ENCODE peak calls at places on chromosomes 16 and 17, in six cellular contexts. W, S, D, P, L and U are unnamed samples.

GRCh38 chr16:46775214-46775613 is 27.1 kb upstream of the MYLK3 start:
- DNase-seq in W (peak; percentile 3), S (no peak), D (no peak), P (no peak), L (no peak), U (no peak)

GRCh38 chr17:64357191-64357981 is 33.3 kb downstream of the PECAM1 start:
- DNase-seq in W (no peak), S (no peak), D (no peak), P (no peak), L (peak; percentile 19), U (no peak)

GRCh38 chr16:138049-138417 is 440 bp downstream of the NPRL3 start:
- DNase-seq in W (peak; percentile 71), S (no peak), D (no peak), P (no peak), L (peak; percentile 51), U (no peak)

GRCh38 chr17:77609553-77610517 is 348.7 kb upstream of the TNRC6C start:
- DNase-seq in W (peak; percentile 28), S (peak; percentile 43), D (no peak), P (peak; percentile 27), L (peak; percentile 10), U (no peak)

GRCh38 chr17:42249681-42250446 is 26.3 kb downstream of the STAT5B start:
- DNase-seq in W (no peak), S (peak; percentile 17), D (no peak), P (no peak), L (no peak), U (no peak)

GRCh38 chr16:6247771-6248170 is 1084.9 kb upstream of the RBFOX1 start:
- DNase-seq in W (peak; percentile 8), S (no peak), D (no peak), P (no peak), L (no peak), U (no peak)

GRCh38 chr16:85281181-85281580 is 168.9 kb upstream of the CIBAR2 start:
- DNase-seq in W (no peak), S (no peak), D (no peak), P (no peak), L (no peak), U (no peak)

GRCh38 chr17:20063665-20064648 is 54.8 kb downstream of the SPECC1 start:
- DNase-seq in W (no peak), S (peak; percentile 76), D (peak; percentile 33), P (no peak), L (no peak), U (no peak)

GRCh38 chr16:25007284-25007984 is 7.7 kb downstream of the ARHGAP17 start:
- DNase-seq in W (no peak), S (no peak), D (no peak), P (no peak), L (no peak), U (no peak)

GRCh38 chr16:2897110-2897509 is 14.1 kb downstream of the FLYWCH2 start:
- DNase-seq in W (no peak), S (no peak), D (no peak), P (no peak), L (no peak), U (no peak)

GRCh38 chr17:81099888-81100287 is 64.9 kb downstream of the BAIAP2 start:
- DNase-seq in W (no peak), S (no peak), D (no peak), P (no peak), L (no peak), U (no peak)

GRCh38 chr16:78988361-78988992 is 612.1 kb downstream of the MAF start:
- DNase-seq in W (no peak), S (no peak), D (no peak), P (no peak), L (peak; percentile 12), U (peak; percentile 22)

GRCh38 chr16:28549301-28549899 is 4.3 kb upstream of the SGF29 start:
- DNase-seq in W (no peak), S (no peak), D (peak; percentile 33), P (peak; percentile 65), L (peak; percentile 45), U (no peak)

GRCh38 chr16:79380990-79381389 is 219.5 kb downstream of the MAF start:
- DNase-seq in W (no peak), S (no peak), D (no peak), P (no peak), L (no peak), U (no peak)

GRCh38 chr16:82772215-82772614 is 145.4 kb downstream of the CDH13 start:
- DNase-seq in W (no peak), S (no peak), D (no peak), P (no peak), L (no peak), U (no peak)

GRCh38 chr16:2086812-2087425 is 39.1 kb downstream of the TSC2 start:
- DNase-seq in W (no peak), S (no peak), D (no peak), P (no peak), L (no peak), U (no peak)

GRCh38 chr16:89993971-89994370 is 25.3 kb downstream of the DBNDD1 start:
- DNase-seq in W (no peak), S (no peak), D (no peak), P (no peak), L (no peak), U (no peak)

GRCh38 chr16:27811881-27812280 is 251.6 kb downstream of the GSG1L start:
- DNase-seq in W (no peak), S (no peak), D (no peak), P (no peak), L (no peak), U (no peak)

GRCh38 chr16:4136229-4136813 is 20.1 kb upstream of the ADCY9 start:
- DNase-seq in W (no peak), S (no peak), D (peak; percentile 71), P (no peak), L (no peak), U (no peak)

GRCh38 chr17:68606451-68607307 is 5.5 kb upstream of the FAM20A start:
- DNase-seq in W (no peak), S (no peak), D (no peak), P (peak; percentile 65), L (no peak), U (no peak)

DNA sequence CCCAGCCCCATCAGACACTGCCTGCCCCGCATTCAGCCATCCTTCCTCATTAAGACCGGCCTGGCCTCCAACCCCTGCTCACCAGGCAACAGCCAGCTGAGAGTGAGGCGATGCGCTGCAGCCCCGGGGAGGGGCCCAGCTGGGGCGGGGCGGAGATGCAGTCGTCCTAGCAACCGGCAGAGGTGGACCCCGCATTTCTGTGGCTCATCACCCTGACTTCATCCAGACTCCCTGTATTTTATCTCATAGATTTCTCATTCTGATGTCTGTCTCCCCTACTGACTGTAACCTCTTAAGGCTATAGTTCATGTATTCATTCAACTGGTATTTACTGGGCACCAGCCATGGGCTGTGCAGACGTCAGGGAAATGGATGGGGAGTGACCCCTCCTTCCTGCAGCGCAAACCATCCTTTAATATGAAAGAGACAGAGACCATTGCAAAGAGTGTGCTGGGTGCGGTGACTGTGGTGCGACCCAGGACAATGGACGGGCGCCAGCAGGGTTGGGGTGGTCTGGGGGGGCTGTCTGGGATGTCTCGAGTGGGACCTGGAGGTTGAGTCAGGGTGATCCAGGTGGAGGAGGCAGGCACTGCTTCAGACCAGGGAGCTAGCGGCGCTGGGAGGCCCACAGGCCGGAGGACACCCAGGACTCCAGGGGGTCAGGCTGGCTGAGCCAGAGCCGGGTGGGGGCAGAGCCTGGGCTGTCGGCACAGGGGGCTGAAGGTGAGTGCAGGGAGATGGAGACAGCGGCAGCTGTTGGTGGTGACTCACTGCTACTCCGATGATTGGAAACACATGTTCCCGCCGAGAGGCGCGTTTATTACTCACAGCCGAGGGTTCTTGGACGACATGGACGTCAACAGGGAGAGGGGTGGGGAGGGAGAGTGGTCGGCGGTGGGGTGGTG is 10.5 kb upstream of the TIMP2 start:
- DNase-seq in W (no peak), S (no peak), D (no peak), P (no peak), L (peak; percentile 23), U (no peak)
- TF ChIP-seq ZNF274 in W (no peak), S (no peak), D (no peak), P (no peak), L (no peak), U (no peak)

DNA sequence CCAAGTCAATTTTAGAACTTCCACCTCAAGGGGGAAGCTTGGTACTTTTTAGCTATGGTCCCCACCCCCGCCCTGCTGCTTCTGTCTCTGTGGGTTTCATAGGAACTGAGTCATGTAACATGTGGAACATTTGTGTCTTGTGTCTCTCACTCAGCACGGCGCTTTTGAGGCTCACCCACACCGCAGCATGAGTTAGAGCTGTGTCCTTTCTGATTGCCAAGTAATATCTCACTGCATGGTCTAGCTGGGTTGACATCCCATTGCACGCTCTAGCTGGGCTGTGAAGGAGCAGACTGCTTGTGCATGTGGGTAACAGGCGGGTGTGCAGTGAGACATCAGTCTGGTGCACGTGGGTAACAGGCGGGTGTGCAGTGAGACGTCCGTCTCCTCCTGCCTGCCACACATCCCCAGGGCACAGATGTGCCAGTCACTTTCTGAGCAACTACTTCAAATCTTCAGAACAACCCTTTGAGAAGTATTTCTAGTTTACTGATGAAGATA is 26.4 kb upstream of the SLC7A5 start:
- DNase-seq in W (no peak), S (peak; percentile 67), D (no peak), P (no peak), L (no peak), U (no peak)
- TF ChIP-seq ZNF274 in W (no peak), S (no peak), D (no peak), P (no peak), L (no peak), U (no peak)

GRCh38 chr17:79748296-79749099 is 17.8 kb downstream of the ENPP7 start:
- DNase-seq in W (peak; percentile 62), S (no peak), D (no peak), P (no peak), L (no peak), U (no peak)

GRCh38 chr17:79747508-79748295 is 17.0 kb downstream of the ENPP7 start:
- DNase-seq in W (no peak), S (no peak), D (no peak), P (no peak), L (no peak), U (no peak)

GRCh38 chr17:79750650-79751545 is 20.2 kb downstream of the ENPP7 start:
- DNase-seq in W (no peak), S (no peak), D (no peak), P (no peak), L (no peak), U (no peak)

GRCh38 chr17:79749958-79750357 is 19.2 kb downstream of the ENPP7 start:
- DNase-seq in W (no peak), S (no peak), D (no peak), P (no peak), L (peak; percentile 75), U (no peak)

DNA sequence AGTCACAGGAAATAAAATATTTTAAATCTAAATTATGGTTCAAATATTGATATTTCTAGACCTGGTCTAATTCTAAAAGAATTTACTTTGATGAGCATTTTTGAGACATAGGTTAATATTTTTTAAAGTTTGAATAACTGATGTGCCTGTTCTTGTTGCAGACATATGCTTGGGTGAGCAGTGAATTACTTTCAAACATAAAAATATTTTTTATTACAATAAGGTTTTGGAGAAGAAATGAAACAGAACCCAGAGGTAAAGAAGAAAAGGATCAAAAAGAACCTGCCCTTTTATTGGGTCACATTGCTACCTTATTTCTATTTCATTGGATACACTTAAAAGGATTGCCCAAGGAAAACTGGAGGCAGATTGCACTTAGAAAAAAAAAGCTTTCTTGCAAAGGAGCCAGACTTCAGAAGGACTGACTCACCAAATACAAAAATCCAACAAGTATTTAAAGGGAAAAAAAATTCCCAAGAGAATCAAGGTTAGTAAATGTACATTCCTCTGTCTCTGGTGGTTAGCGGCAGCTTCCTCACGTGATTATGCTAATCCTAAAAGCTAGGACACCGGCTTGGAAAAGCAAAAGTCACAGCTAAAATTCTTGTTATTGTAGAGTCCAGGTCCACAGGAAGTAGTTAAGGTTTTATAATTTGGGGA is 18.5 kb downstream of the ENPP7 start:
- DNase-seq in W (no peak), S (no peak), D (no peak), P (no peak), L (no peak), U (no peak)
- TF ChIP-seq ZNF274 in W (no peak), S (no peak), D (no peak), P (no peak), L (no peak), U (no peak)

GRCh38 chr17:50813583-50813982 is 21.8 kb upstream of the WFIKKN2 start:
- DNase-seq in W (no peak), S (no peak), D (no peak), P (no peak), L (no peak), U (no peak)
- TF ChIP-seq ZNF274 in W (no peak), S (no peak), D (no peak), P (no peak), L (no peak), U (no peak)